ENCODE peak calls at places on chromosomes 4 and X, in five cellular contexts. One of them, this sample, is unnamed.

GRCh38 chrX:93637591-93637990 is 35.8 kb downstream of the NAP1L3 start:
- DNase-seq in cortex of kidney: no peak
- DNase-seq in GF-D8: no peak
- DNase-seq in tibial artery: no peak
- DNase-seq in T-helper 17 cell: no peak
- DNase-seq in this sample: no peak

GRCh38 chr4:186240452-186240847 is 13.1 kb downstream of the KLKB1 start:
- DNase-seq in cortex of kidney: no peak
- DNase-seq in tibial artery: no peak
- DNase-seq in GF-D8: no peak
- DNase-seq in T-helper 17 cell: no peak
- DNase-seq in this sample: no peak

GRCh38 chr4:53196872-53197759 is 168.7 kb downstream of the SCFD2 start:
- DNase-seq in tibial artery: no peak
- DNase-seq in GF-D8: peak
- DNase-seq in T-helper 17 cell: no peak
- DNase-seq in cortex of kidney: no peak
- DNase-seq in this sample: peak

GRCh38 chr4:158710814-158711213 is 12.4 kb downstream of the PPID start:
- DNase-seq in T-helper 17 cell: no peak
- DNase-seq in tibial artery: no peak
- DNase-seq in GF-D8: no peak
- DNase-seq in cortex of kidney: no peak
- DNase-seq in this sample: no peak

GRCh38 chr4:48225368-48226141 is 44.1 kb downstream of the TEC start:
- DNase-seq in cortex of kidney: no peak
- DNase-seq in tibial artery: no peak
- DNase-seq in GF-D8: no peak
- DNase-seq in T-helper 17 cell: no peak
- DNase-seq in this sample: no peak

GRCh38 chr4:37236165-37236564 is 8.4 kb upstream of the NWD2 start:
- DNase-seq in GF-D8: no peak
- DNase-seq in T-helper 17 cell: no peak
- DNase-seq in tibial artery: no peak
- DNase-seq in cortex of kidney: no peak
- DNase-seq in this sample: no peak

GRCh38 chr4:21415728-21416127 is 532.8 kb downstream of the KCNIP4 start:
- DNase-seq in tibial artery: no peak
- DNase-seq in cortex of kidney: no peak
- DNase-seq in GF-D8: no peak
- DNase-seq in T-helper 17 cell: no peak
- DNase-seq in this sample: no peak

GRCh38 chrX:31165241-31166035 is 93.6 kb upstream of the FTHL17 start:
- DNase-seq in T-helper 17 cell: no peak
- DNase-seq in GF-D8: no peak
- DNase-seq in cortex of kidney: no peak
- DNase-seq in tibial artery: no peak
- DNase-seq in this sample: no peak